ENCODE peak calls at places on chromosomes 13 and 19, in four cellular contexts. A is WTC11, M is HepG2, B is K562. G is an unnamed sample.

GRCh38 chr13:91017031-91017668 is 330.3 kb upstream of the MIR17HG start:
- DNase-seq in M (no peak), A (peak; percentile 63), B (peak; percentile 96), G (peak; percentile 67)

GRCh38 chr13:47226516-47226915 is 329.7 kb upstream of the HTR2A start:
- DNase-seq in A (no peak), B (no peak), M (no peak), G (no peak)

GRCh38 chr19:19944583-19944880 is 43.8 kb downstream of the ZNF93 start:
- DNase-seq in A (no peak), M (no peak), B (no peak), G (no peak)

GRCh38 chr13:108915095-108915633 is 285.8 kb downstream of the MYO16 start:
- DNase-seq in M (peak; percentile 24), B (no peak), A (no peak), G (peak; percentile 41)

GRCh38 chr19:29215322-29215845 is 2.4 kb upstream of the UQCRFS1 start:
- DNase-seq in B (no peak), A (no peak), M (no peak), G (no peak)

GRCh38 chr13:101751488-101751887 is 299.0 kb downstream of the ITGBL1 start:
- DNase-seq in M (no peak), A (no peak), B (no peak), G (peak; percentile 31)

GRCh38 chr13:106433066-106433465 is 102.4 kb downstream of the EFNB2 start:
- DNase-seq in A (no peak), M (no peak), B (no peak), G (no peak)

GRCh38 chr13:98500963-98501421 is 75.9 kb downstream of the STK24 start:
- DNase-seq in B (no peak), A (no peak), M (no peak), G (no peak)

GRCh38 chr19:39341122-39341719 is 1.0 kb upstream of the SAMD4B start:
- DNase-seq in A (peak; percentile 29), M (no peak), B (peak; percentile 47), G (peak; percentile 57)

GRCh38 chr13:110690516-110690915 is 15.4 kb downstream of the CARS2 start:
- DNase-seq in B (no peak), A (no peak), M (no peak), G (no peak)

GRCh38 chr13:108154421-108154858 is 60.9 kb downstream of the LIG4 start:
- DNase-seq in B (no peak), M (peak; percentile 95), A (no peak), G (no peak)

GRCh38 chr19:34500656-34501120 is 19.1 kb downstream of the WTIP start:
- DNase-seq in M (no peak), A (peak; percentile 27), B (peak; percentile 53), G (no peak)

GRCh38 chr13:51564671-51565070 is 19.6 kb upstream of the WDFY2 start:
- DNase-seq in M (no peak), B (no peak), A (no peak), G (no peak)

GRCh38 chr19:2973229-2973628 is 4.1 kb upstream of the TLE6 start:
- DNase-seq in A (no peak), M (no peak), B (no peak), G (no peak)

GRCh38 chr19:19597809-19598306 is 20.6 kb downstream of the PBX4 start:
- DNase-seq in B (no peak), A (no peak), M (peak; percentile 27), G (no peak)

GRCh38 chr19:55447421-55448174 is 4.5 kb upstream of the SHISA7 start:
- DNase-seq in M (no peak), B (peak; percentile 6), A (no peak), G (peak; percentile 78)

GRCh38 chr19:46967578-46968018 is 52.0 kb upstream of the NPAS1 start:
- DNase-seq in A (no peak), B (no peak), M (no peak), G (no peak)

GRCh38 chr13:32272021-32272695 is 43.0 kb downstream of the ZAR1L start:
- DNase-seq in A (no peak), M (no peak), B (no peak), G (no peak)

GRCh38 chr19:16433986-16434385 is 37.8 kb downstream of the EPS15L1 start:
- DNase-seq in M (no peak), A (no peak), B (no peak), G (no peak)

GRCh38 chr19:41851456-41851855 is 6.6 kb downstream of the DMRTC2 start:
- DNase-seq in A (no peak), B (no peak), M (no peak), G (no peak)

GRCh38 chr19:40464059-40465024 is 1.2 kb downstream of the BLVRB start:
- DNase-seq in A (peak; percentile 92), M (peak; percentile 81), B (peak; percentile 51), G (peak; percentile 75)

GRCh38 chr19:610071-610800 is 20.6 kb downstream of the HCN2 start:
- DNase-seq in M (no peak), A (no peak), B (no peak), G (no peak)

GRCh38 chr19:42422092-42422575 is 5.1 kb downstream of the LIPE start:
- DNase-seq in B (no peak), M (no peak), A (no peak), G (no peak)

GRCh38 chr13:21917046-21918010 is 246.5 kb downstream of the FGF9 start:
- DNase-seq in M (no peak), B (no peak), A (no peak), G (no peak)

GRCh38 chr13:74210693-74211393 is 76.6 kb upstream of the KLF12 start:
- DNase-seq in M (no peak), B (no peak), A (no peak), G (peak; percentile 25)

GRCh38 chr19:47663435-47663910 is 49.7 kb upstream of the EHD2 start:
- DNase-seq in A (no peak), M (peak; percentile 14), B (no peak), G (no peak)

GRCh38 chr19:3793799-3794198 is 7.6 kb upstream of the MATK start:
- DNase-seq in M (no peak), B (no peak), A (no peak), G (no peak)

GRCh38 chr19:55172741-55173140 is 6.3 kb upstream of the DNAAF3 start:
- DNase-seq in M (no peak), B (no peak), A (no peak), G (no peak)

GRCh38 chr13:49315036-49315565 is 67.4 kb downstream of the CDADC1 start:
- DNase-seq in A (no peak), M (no peak), B (no peak), G (no peak)
- TF ChIP-seq FOXJ3 in A (no peak), M (no peak), B (no peak), G (no peak)

GRCh38 chr13:36787181-36787580 is 31.8 kb upstream of the RFXAP start:
- DNase-seq in B (no peak), M (no peak), A (no peak), G (no peak)
- TF ChIP-seq FOXJ3 in B (no peak), M (no peak), A (no peak), G (no peak)

DNA sequence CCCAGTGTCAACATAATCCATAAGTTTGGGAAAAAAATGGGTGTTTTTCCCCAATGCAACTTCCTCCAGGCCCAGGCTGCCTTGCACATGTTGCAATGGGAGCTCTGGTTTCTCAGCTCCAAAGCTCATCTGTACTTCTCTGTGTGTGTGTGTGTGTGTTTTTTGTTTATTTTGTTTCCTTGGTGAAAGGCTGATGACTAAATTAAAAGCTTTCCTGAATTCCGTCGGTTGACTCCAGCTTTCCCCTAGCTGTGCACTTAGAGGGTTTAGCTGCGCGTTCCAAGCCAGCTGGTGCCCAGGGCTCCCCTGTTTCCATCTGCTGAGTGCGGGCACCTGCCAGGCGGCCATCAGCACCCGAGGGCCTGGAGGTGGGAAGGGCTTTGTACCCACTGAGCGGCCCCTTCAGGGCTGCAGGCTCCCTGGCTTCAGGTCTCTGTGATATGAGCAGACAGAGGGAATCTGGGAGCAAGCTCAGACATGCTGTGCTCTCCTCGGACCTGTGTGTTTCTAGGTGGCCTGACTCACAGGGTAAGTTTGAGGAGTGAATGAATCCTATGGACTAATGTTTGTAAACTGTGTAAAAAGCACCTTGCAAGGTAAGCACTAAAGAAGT is 129.1 kb upstream of the SOX1 start:
- DNase-seq in A (no peak), B (no peak), M (no peak), G (no peak)
- TF ChIP-seq FOXJ3 in A (no peak), B (no peak), M (no peak), G (no peak)

GRCh38 chr19:49861127-49861526 is 6.2 kb downstream of the PNKP start:
- DNase-seq in A (peak; percentile 55), B (no peak), M (no peak), G (no peak)

GRCh38 chr19:49863254-49863934 is 4.0 kb downstream of the PNKP start:
- DNase-seq in B (no peak), A (no peak), M (no peak), G (no peak)

GRCh38 chr19:49861541-49862410 is 5.6 kb downstream of the PNKP start:
- DNase-seq in B (no peak), A (no peak), M (no peak), G (no peak)

GRCh38 chr19:49863935-49864320 is 3.4 kb downstream of the PNKP start:
- DNase-seq in B (no peak), A (no peak), M (no peak), G (no peak)

GRCh38 chr19:49862411-49863253 is 4.7 kb downstream of the PNKP start:
- DNase-seq in M (peak; percentile 31), A (peak; percentile 83), B (peak; percentile 54), G (peak; percentile 77)
- TF ChIP-seq FOXJ3 in M (no peak), A (no peak), B (no peak), G (no peak)

GRCh38 chr19:33248553-33248953 is 22.9 kb upstream of the SLC7A10 start:
- DNase-seq in B (no peak), M (peak; percentile 71), A (no peak), G (no peak)

GRCh38 chr19:33245948-33246728 is 20.5 kb upstream of the SLC7A10 start:
- DNase-seq in A (peak; percentile 46), M (no peak), B (peak; percentile 40), G (peak; percentile 38)

GRCh38 chr19:33247441-33247819 is 21.8 kb upstream of the SLC7A10 start:
- DNase-seq in M (no peak), B (no peak), A (no peak), G (peak; percentile 27)

GRCh38 chr19:33248104-33248503 is 22.5 kb upstream of the SLC7A10 start:
- DNase-seq in B (no peak), A (no peak), M (no peak), G (peak; percentile 40)

DNA sequence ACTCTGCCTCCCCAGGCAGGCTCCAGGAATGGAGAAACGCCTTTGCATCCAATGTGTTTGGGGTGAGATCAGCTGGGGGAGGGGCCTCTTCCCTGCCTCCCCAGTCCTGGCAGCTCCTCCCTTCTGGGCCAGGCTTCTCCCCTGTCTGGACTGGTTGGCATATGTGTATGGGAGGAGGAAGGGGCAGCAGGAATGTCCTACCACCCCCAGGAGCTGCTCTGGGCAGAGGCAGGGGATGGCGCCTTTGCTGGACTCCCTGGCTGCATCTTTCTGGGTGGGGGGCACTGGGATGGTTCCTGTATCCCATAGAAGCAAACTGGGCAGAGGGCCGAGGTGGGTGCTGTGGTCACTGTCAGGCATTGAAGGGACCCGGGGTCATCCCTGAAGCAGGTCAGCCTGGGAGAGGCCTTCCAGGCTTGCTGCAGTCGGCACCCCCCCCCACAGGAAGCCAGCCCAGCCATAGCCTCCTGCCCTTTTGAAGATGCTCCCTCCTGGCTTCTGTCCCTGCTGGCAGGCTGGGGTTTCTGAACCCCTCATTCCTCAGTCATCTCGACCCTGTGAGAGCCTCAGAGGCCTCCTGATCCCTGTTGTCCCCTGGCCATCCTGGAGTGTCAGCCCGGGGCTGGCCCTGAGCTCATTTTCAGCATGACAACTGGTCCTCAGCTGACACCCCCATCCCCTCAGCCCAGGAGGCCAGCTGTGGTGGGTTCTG is 21.2 kb upstream of the SLC7A10 start:
- DNase-seq in M (no peak), B (no peak), A (no peak), G (peak; percentile 37)
- TF ChIP-seq FOXJ3 in M (no peak), B (no peak), A (no peak), G (no peak)